ENCODE peak calls at places on chromosomes 6 and 20, in eight cellular contexts. One of them, this sample, is unnamed.

GRCh38 chr20:23409800-23410199 is 11.5 kb downstream of the NAPB start:
- DNase-seq in fibroblast of lung: no peak
- DNase-seq in tibial nerve: no peak
- DNase-seq in NCI-H1417: no peak
- DNase-seq in GM04504: no peak
- DNase-seq in psoas muscle: no peak
- DNase-seq in mesothelial cell of epicardium: no peak
- DNase-seq in GM12878: no peak
- DNase-seq in this sample: no peak

GRCh38 chr20:35517125-35517524 is 12.3 kb downstream of the C20orf173 start:
- DNase-seq in fibroblast of lung: no peak
- DNase-seq in tibial nerve: no peak
- DNase-seq in NCI-H1417: no peak
- DNase-seq in GM04504: no peak
- DNase-seq in psoas muscle: no peak
- DNase-seq in mesothelial cell of epicardium: no peak
- DNase-seq in GM12878: no peak
- DNase-seq in this sample: no peak

GRCh38 chr20:4962257-4962855 is 39.0 kb downstream of the SLC23A2 start:
- DNase-seq in fibroblast of lung: no peak
- DNase-seq in tibial nerve: no peak
- DNase-seq in NCI-H1417: no peak
- DNase-seq in GM04504: no peak
- DNase-seq in psoas muscle: no peak
- DNase-seq in mesothelial cell of epicardium: no peak
- DNase-seq in GM12878: no peak
- DNase-seq in this sample: no peak

GRCh38 chr20:1509237-1509636 is 18.0 kb upstream of the SIRPB2 start:
- DNase-seq in fibroblast of lung: peak
- DNase-seq in tibial nerve: no peak
- DNase-seq in NCI-H1417: no peak
- DNase-seq in GM04504: no peak
- DNase-seq in psoas muscle: no peak
- DNase-seq in mesothelial cell of epicardium: no peak
- DNase-seq in GM12878: no peak
- DNase-seq in this sample: no peak

GRCh38 chr6:2790588-2790987 is 25.4 kb downstream of the WRNIP1 start:
- DNase-seq in fibroblast of lung: peak
- DNase-seq in tibial nerve: no peak
- DNase-seq in NCI-H1417: no peak
- DNase-seq in GM04504: no peak
- DNase-seq in psoas muscle: no peak
- DNase-seq in mesothelial cell of epicardium: no peak
- DNase-seq in GM12878: no peak
- DNase-seq in this sample: no peak

GRCh38 chr20:50509923-50510705 is at the start of gene PTPN1:
- DNase-seq in fibroblast of lung: peak
- DNase-seq in tibial nerve: peak
- DNase-seq in NCI-H1417: peak
- DNase-seq in GM04504: peak
- DNase-seq in psoas muscle: peak
- DNase-seq in mesothelial cell of epicardium: peak
- DNase-seq in GM12878: peak
- DNase-seq in this sample: peak

GRCh38 chr6:126716826-126717514 is 377.1 kb downstream of the CENPW start:
- DNase-seq in fibroblast of lung: no peak
- DNase-seq in tibial nerve: no peak
- DNase-seq in NCI-H1417: no peak
- DNase-seq in GM04504: no peak
- DNase-seq in psoas muscle: no peak
- DNase-seq in mesothelial cell of epicardium: no peak
- DNase-seq in GM12878: no peak
- DNase-seq in this sample: no peak

GRCh38 chr6:144286503-144287393 is 1.6 kb downstream of the UTRN start:
- DNase-seq in fibroblast of lung: peak
- DNase-seq in tibial nerve: peak
- DNase-seq in NCI-H1417: peak
- DNase-seq in GM04504: peak
- DNase-seq in psoas muscle: peak
- DNase-seq in mesothelial cell of epicardium: peak
- DNase-seq in GM12878: no peak
- DNase-seq in this sample: peak

GRCh38 chr6:105750089-105750488 is 336.0 kb upstream of the PRDM1 start:
- DNase-seq in fibroblast of lung: no peak
- DNase-seq in tibial nerve: no peak
- DNase-seq in NCI-H1417: no peak
- DNase-seq in GM04504: no peak
- DNase-seq in psoas muscle: no peak
- DNase-seq in mesothelial cell of epicardium: no peak
- DNase-seq in GM12878: no peak
- DNase-seq in this sample: no peak

GRCh38 chr20:36587388-36588136 is 14.2 kb downstream of the TGIF2 start:
- DNase-seq in fibroblast of lung: no peak
- DNase-seq in tibial nerve: no peak
- DNase-seq in NCI-H1417: no peak
- DNase-seq in GM04504: no peak
- DNase-seq in psoas muscle: no peak
- DNase-seq in mesothelial cell of epicardium: no peak
- DNase-seq in GM12878: no peak
- DNase-seq in this sample: no peak